ENCODE peak calls at places on chromosomes 12 and 14, in four cellular contexts. S is fibroblast of lung, A is GM23248, Z is endothelial cell of umbilical vein. K is an unnamed sample. For H3K27me3, the result is how much of the 10 kb centered on the place peaks cover.

GRCh38 chr14:30369531-30370180 is 189.3 kb upstream of the G2E3 start:
- DNase-seq in S (no peak), A (no peak), Z (no peak), K (no peak)

GRCh38 chr12:60539592-60539991 is 943.8 kb downstream of the SLC16A7 start:
- DNase-seq in S (peak), A (peak), Z (no peak), K (no peak)

GRCh38 chr14:104371917-104372316 is 207.6 kb upstream of the C14orf180 start:
- DNase-seq in S (no peak), A (no peak), Z (no peak), K (no peak)

GRCh38 chr12:109291531-109292341 is 17.3 kb downstream of the FOXN4 start:
- DNase-seq in S (peak), A (peak), Z (no peak), K (no peak)

GRCh38 chr12:15979096-15980091 is 68.3 kb downstream of the DERA start:
- DNase-seq in S (peak), A (peak), Z (peak), K (peak)

GRCh38 chr14:68682166-68683103 is 110.4 kb downstream of the ZFP36L1 start:
- DNase-seq in S (peak), A (peak), Z (peak), K (peak)

GRCh38 chr12:13465641-13466040 is 269.1 kb downstream of the EMP1 start:
- DNase-seq in S (no peak), A (peak), Z (no peak), K (no peak)

GRCh38 chr14:105148604-105149145 is 19.9 kb downstream of the JAG2 start:
- DNase-seq in S (no peak), A (no peak), Z (no peak), K (no peak)

GRCh38 chr12:94725375-94726168 is 75.2 kb upstream of the TMCC3 start:
- DNase-seq in S (peak), A (peak), Z (peak), K (peak)

GRCh38 chr12:102478416-102479098 is 1.8 kb downstream of the IGF1 start:
- DNase-seq in S (no peak), A (no peak), Z (no peak), K (no peak)

GRCh38 chr12:14066021-14066420 is 84.6 kb upstream of the GRIN2B start:
- DNase-seq in S (no peak), A (no peak), Z (no peak), K (peak)

GRCh38 chr12:16329594-16329993 is 17.9 kb upstream of the MGST1 start:
- DNase-seq in S (no peak), A (no peak), Z (no peak), K (peak)

GRCh38 chr14:97178781-97179180 is 381.6 kb downstream of the VRK1 start:
- DNase-seq in S (no peak), A (peak), Z (no peak), K (peak)

GRCh38 chr14:101352567-101352966 is 208.7 kb upstream of the DIO3 start:
- DNase-seq in S (no peak), A (no peak), Z (no peak), K (no peak)

GRCh38 chr12:129571901-129572494 is 331.8 kb downstream of the TMEM132D start:
- DNase-seq in S (no peak), A (no peak), Z (no peak), K (no peak)

GRCh38 chr14:91570021-91570420 is 59.9 kb upstream of the PPP4R3A start:
- DNase-seq in S (no peak), A (no peak), Z (no peak), K (no peak)

GRCh38 chr12:45914090-45914489 is 76.3 kb downstream of the SCAF11 start:
- DNase-seq in S (peak), A (peak), Z (no peak), K (peak)

GRCh38 chr12:113569841-113570240 is 98.2 kb upstream of the LHX5 start:
- DNase-seq in S (no peak), A (no peak), Z (no peak), K (no peak)

GRCh38 chr14:90599339-90599738 is 202.5 kb downstream of the CALM1 start:
- DNase-seq in S (no peak), A (no peak), Z (no peak), K (no peak)

GRCh38 chr14:64705406-64706118 is 1.3 kb downstream of the PLEKHG3 start:
- DNase-seq in S (no peak), A (peak), Z (no peak), K (no peak)

GRCh38 chr12:131218291-131219172 is 264.8 kb downstream of the ADGRD1 start:
- DNase-seq in S (no peak), A (no peak), Z (no peak), K (peak)

GRCh38 chr12:69880566-69880965 is 55.5 kb downstream of the MYRFL start:
- DNase-seq in S (peak), A (peak), Z (peak), K (peak)

GRCh38 chr12:45745861-45746277 is 16.4 kb downstream of the ARID2 start:
- DNase-seq in S (peak), A (peak), Z (peak), K (peak)

GRCh38 chr12:119624971-119625370 is 31.4 kb downstream of the TMEM233 start:
- DNase-seq in S (no peak), A (no peak), Z (no peak), K (no peak)

GRCh38 chr14:65206448-65207096 is 104.3 kb upstream of the MAX start:
- DNase-seq in S (peak), A (peak), Z (no peak), K (peak)

GRCh38 chr14:68088463-68088862 is 268.9 kb downstream of the RAD51B start:
- DNase-seq in S (peak), A (no peak), Z (no peak), K (no peak)

GRCh38 chr14:32588448-32589320 is 259.6 kb downstream of the AKAP6 start:
- DNase-seq in S (peak), A (peak), Z (peak), K (peak)

GRCh38 chr12:51784688-51785087 is 63.8 kb downstream of the FIGNL2 start:
- DNase-seq in S (no peak), A (no peak), Z (no peak), K (no peak)

GRCh38 chr14:92105845-92106094 is 612 bp downstream of the ATXN3 start:
- DNase-seq in S (peak), A (peak), Z (no peak), K (peak)

GRCh38 chr12:53828598-53828997 is 76.8 kb upstream of the CISTR start:
- DNase-seq in S (no peak), A (no peak), Z (no peak), K (peak)
- H3K27me3 ChIP-seq in S (under half), A (half or more), Z (under half), K (under half)

GRCh38 chr14:50003213-50004021 is 110.5 kb downstream of the ARF6 start:
- DNase-seq in S (peak), A (peak), Z (peak), K (peak)
- TF ChIP-seq EZH2 in S (no peak), A (no peak), Z (no peak), K (no peak)

GRCh38 chr12:106136263-106136662 is 2.5 kb downstream of the NUAK1 start:
- DNase-seq in S (peak), A (peak), Z (peak), K (peak)

GRCh38 chr12:106138646-106139421 is at the start of gene NUAK1:
- DNase-seq in S (peak), A (peak), Z (peak), K (peak)

GRCh38 chr12:106135781-106136180 is 3.0 kb downstream of the NUAK1 start:
- DNase-seq in S (peak), A (peak), Z (peak), K (peak)

GRCh38 chr12:106138279-106138645 is 492 bp downstream of the NUAK1 start:
- DNase-seq in S (no peak), A (peak), Z (no peak), K (peak)

DNA sequence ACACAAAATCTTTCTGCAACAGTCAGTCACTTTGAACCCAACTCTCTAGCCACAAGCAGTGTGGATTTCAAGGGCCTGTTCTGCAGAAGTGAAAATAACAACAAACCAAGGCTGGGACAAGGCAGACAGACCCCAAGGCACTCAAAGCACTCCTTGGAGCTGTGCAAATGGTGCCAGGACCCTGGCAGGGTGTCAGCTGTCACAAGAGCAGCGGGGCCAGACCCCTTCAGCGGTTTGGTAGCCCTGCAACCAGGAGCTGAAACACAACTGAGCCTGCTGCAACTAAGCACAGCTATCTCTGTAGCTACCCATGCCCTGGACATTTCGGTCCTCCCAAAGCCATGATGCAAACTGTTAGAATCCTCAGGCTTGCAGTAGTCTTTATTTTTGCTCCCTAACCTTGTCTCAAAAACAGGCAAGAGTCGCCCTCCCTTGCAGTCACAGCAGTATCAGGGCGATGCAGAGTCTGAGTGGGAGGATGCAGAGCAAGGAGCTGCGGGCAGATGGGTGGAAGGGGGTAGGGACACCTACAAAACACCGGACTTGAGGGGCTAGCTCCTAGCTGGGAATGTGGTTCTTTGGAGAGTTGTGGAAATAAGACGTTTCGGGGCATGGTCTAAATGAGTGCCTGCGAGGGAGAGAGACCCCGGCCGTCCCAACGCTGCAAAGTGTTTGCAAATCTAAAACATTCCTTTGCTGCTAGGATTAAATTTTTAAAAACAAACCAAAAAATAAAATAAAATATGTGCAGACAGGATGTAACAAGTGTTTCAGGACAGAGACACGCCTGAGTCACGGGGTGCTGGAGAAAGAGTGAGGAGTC is 1.1 kb downstream of the NUAK1 start:
- DNase-seq in S (no peak), A (peak), Z (no peak), K (no peak)
- H3K27ac ChIP-seq in S (peak), A (peak), Z (peak), K (no peak)

GRCh38 chr14:35351897-35352273 is 52.7 kb downstream of the NFKBIA start:
- DNase-seq in S (no peak), A (no peak), Z (no peak), K (no peak)

GRCh38 chr14:35353409-35354172 is 51.0 kb downstream of the NFKBIA start:
- DNase-seq in S (no peak), A (no peak), Z (no peak), K (peak)

GRCh38 chr14:35351497-35351896 is 53.1 kb downstream of the NFKBIA start:
- DNase-seq in S (no peak), A (no peak), Z (no peak), K (no peak)

GRCh38 chr14:35352274-35353233 is 52.0 kb downstream of the NFKBIA start:
- DNase-seq in S (no peak), A (no peak), Z (no peak), K (no peak)

GRCh38 chr14:35355981-35356839 is 48.3 kb downstream of the NFKBIA start:
- DNase-seq in S (no peak), A (peak), Z (no peak), K (peak)
- H3K27me3 ChIP-seq in S (under half), A (under half), Z (under half), K (under half)

GRCh38 chr12:26123482-26123980 is 1.3 kb downstream of the BHLHE41 start:
- DNase-seq in S (peak), A (no peak), Z (peak), K (peak)

GRCh38 chr12:26120561-26121274 is 4.1 kb downstream of the BHLHE41 start:
- DNase-seq in S (no peak), A (peak), Z (no peak), K (peak)

GRCh38 chr12:26122681-26123481 is 2.0 kb downstream of the BHLHE41 start:
- DNase-seq in S (peak), A (peak), Z (peak), K (peak)

GRCh38 chr12:26121323-26121740 is 3.5 kb downstream of the BHLHE41 start:
- DNase-seq in S (no peak), A (no peak), Z (no peak), K (peak)

DNA sequence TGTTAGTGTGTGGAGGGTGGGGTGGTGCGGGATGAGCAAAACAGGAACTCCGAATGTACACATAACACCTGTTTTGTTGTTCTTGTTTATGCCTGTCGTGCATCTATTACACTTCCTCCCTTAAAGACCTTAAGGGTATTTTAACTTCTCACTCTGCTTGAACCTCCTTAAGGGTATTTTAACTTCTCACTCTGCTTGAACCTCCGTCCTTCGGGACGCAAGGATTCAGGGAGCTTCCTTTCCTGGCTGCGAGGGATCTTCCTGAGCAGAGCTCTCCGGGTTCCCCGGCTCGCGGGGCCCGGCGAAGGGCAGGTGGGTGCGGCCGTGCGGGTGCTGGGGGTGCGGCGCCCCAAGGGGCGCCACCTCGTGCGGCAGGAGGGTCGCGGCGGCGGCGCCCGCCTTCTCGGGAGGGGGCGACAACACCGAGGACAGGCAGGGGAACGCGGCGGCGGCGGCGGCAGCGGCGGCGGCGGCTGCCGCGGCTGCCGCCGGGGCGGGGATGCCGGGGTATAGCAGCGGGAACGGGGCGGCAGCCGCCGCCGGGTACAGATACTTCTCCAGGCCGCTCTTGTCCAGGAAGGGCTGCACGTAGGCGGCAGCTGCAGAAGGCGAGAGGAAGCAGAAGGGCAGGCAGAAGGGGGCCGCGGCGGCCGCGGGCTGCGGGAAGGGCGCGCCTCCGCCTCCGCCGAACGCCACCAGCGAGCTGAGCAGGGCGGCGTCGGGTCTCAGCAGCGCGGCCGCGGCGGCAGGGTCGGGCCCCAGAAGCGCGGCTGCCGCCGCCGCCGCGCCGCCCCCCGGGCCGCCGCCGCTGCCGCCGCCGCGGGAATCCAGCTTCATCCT is 2.8 kb downstream of the BHLHE41 start:
- DNase-seq in S (no peak), A (peak), Z (peak), K (peak)
- TF ChIP-seq EZH2 in S (no peak), A (no peak), Z (no peak), K (no peak)

GRCh38 chr14:47919334-47919846 is 244.0 kb upstream of the MDGA2 start:
- DNase-seq in S (no peak), A (no peak), Z (no peak), K (no peak)
- H3K27ac ChIP-seq in S (no peak), A (no peak), Z (no peak), K (no peak)

GRCh38 chr12:114684098-114684869 is at the start of gene TBX3:
- DNase-seq in S (peak), A (peak), Z (peak), K (peak)

GRCh38 chr12:114686421-114687268 is 2.7 kb upstream of the TBX3 start:
- DNase-seq in S (no peak), A (no peak), Z (no peak), K (no peak)

GRCh38 chr12:114685869-114686268 is 1.9 kb upstream of the TBX3 start:
- DNase-seq in S (peak), A (no peak), Z (no peak), K (no peak)

GRCh38 chr12:114684870-114685273 is 897 bp upstream of the TBX3 start:
- DNase-seq in S (no peak), A (no peak), Z (no peak), K (no peak)

GRCh38 chr12:114685320-114685781 is 1.4 kb upstream of the TBX3 start:
- DNase-seq in S (no peak), A (no peak), Z (no peak), K (no peak)
- H3K27me3 ChIP-seq in S (under half), A (under half), Z (half or more), K (under half)

GRCh38 chr12:54000105-54000773 is at the start of gene HOXC9:
- DNase-seq in S (no peak), A (peak), Z (peak), K (no peak)

GRCh38 chr12:54000774-54001114 is 783 bp downstream of the HOXC9 start:
- DNase-seq in S (no peak), A (no peak), Z (no peak), K (no peak)

GRCh38 chr12:54002915-54003339 is 3.0 kb downstream of the HOXC9 start:
- DNase-seq in S (no peak), A (no peak), Z (no peak), K (no peak)

GRCh38 chr12:54002278-54002914 is 2.4 kb downstream of the HOXC9 start:
- DNase-seq in S (no peak), A (no peak), Z (no peak), K (no peak)

DNA sequence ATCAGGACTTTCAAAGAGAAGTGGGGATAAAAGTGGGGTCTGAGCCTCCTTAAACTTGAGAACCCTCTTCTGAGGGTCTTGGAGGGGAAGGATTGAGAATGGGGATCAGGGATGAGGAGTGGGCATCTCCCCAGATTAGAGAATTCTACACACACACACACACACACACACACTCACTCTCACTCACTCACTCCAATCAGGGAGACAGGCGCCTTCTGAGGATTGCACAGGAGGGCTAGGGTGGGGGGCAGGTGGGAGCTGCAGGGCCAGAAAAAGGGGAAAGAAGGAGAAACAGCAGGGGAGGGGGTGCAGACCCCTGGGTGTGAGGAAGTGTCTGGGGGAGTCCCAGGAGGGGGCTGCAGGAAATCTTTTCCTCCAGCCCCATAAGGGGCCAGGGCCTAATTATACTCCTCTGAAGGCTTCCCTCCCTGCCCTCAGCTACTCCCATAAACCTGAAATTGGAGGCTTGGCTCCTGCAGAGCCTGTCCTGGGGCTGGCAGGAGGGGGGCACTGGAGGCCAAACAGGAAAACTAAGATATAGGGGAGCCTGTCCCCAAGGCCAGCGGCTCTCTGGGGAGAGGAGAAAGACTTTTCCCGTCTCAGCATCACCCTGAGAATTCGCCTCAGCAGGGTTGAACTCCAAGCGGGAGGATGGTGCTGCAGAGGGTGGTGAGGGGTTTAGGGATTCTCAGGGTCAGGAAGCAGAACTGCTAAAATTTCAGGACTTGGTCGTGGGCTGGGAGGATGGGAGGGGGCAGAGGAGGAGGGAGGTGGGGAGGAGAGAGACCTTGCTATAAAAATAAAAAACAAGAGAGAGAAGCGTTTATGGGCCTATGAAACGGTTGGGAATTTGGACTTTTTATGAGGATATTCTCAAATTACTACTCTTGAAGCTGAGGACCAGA is 1.6 kb downstream of the HOXC9 start:
- DNase-seq in S (no peak), A (no peak), Z (no peak), K (no peak)
- TF ChIP-seq EZH2 in S (no peak), A (no peak), Z (no peak), K (no peak)

GRCh38 chr12:57874166-57875108 is 27.9 kb upstream of the CTDSP2 start:
- DNase-seq in S (no peak), A (no peak), Z (no peak), K (no peak)
- H3K27ac ChIP-seq in S (no peak), A (no peak), Z (no peak), K (no peak)

K was measured in PC-3.